ENCODE peak calls at places on chromosomes 7 and 10, in eight cellular contexts. I, S, P, Z, O, G, K and C are unnamed samples.
A peak's percentile ranks its signal among the peaks of the same experiment; 100 is the strongest.

GRCh38 chr7:112080974-112081373 is 125.2 kb downstream of the DOCK4 start:
- DNase-seq in Z (peak; percentile 62), S (peak; percentile 41), K (no peak), P (no peak), O (no peak), I (no peak), G (no peak), C (no peak)

GRCh38 chr10:130014734-130015695 is 50.9 kb upstream of the EBF3 start:
- DNase-seq in I (no peak), S (no peak), K (no peak), O (no peak), P (no peak), G (no peak), Z (no peak), C (no peak)

GRCh38 chr7:1110358-1110757 is 22.4 kb downstream of the GPER1 start:
- DNase-seq in S (no peak), I (no peak), O (peak; percentile 50), P (peak; percentile 38), G (no peak), K (no peak), Z (no peak), C (no peak)

GRCh38 chr7:127536426-127537152 is 48.8 kb downstream of the GCC1 start:
- DNase-seq in S (no peak), K (peak; percentile 70), I (peak; percentile 34), Z (no peak), O (no peak), G (no peak), P (no peak), C (no peak)

GRCh38 chr7:151748733-151749132 is 128.2 kb downstream of the PRKAG2 start:
- DNase-seq in I (no peak), G (no peak), O (peak; percentile 24), Z (no peak), P (peak; percentile 92), K (no peak), S (no peak), C (no peak)

GRCh38 chr10:74189999-74190421 is 39.0 kb downstream of the ADK start:
- DNase-seq in S (peak; percentile 73), Z (no peak), I (peak; percentile 71), K (no peak), G (peak; percentile 50), O (no peak), P (no peak), C (no peak)

GRCh38 chr10:34547283-34547682 is 267.8 kb downstream of the PARD3 start:
- DNase-seq in I (no peak), G (no peak), S (no peak), K (no peak), O (no peak), P (no peak), Z (no peak), C (no peak)

GRCh38 chr10:124649209-124649608 is 95.0 kb downstream of the FAM53B start:
- DNase-seq in K (no peak), G (no peak), O (no peak), Z (no peak), I (no peak), S (no peak), P (no peak), C (no peak)

GRCh38 chr10:1273372-1274097 is 217.3 kb downstream of the WDR37 start:
- DNase-seq in K (peak; percentile 45), O (no peak), P (no peak), S (no peak), G (no peak), I (no peak), Z (no peak), C (no peak)

GRCh38 chr10:110211455-110211843 is 4.0 kb downstream of the MXI1 start:
- DNase-seq in Z (no peak), G (no peak), O (no peak), I (no peak), P (no peak), S (no peak), K (no peak), C (no peak)

GRCh38 chr7:122316467-122317394 is 12.2 kb upstream of the FEZF1 start:
- DNase-seq in I (no peak), S (no peak), K (peak; percentile 82), G (no peak), O (no peak), Z (no peak), P (peak; percentile 69), C (peak; percentile 67)

GRCh38 chr10:75456122-75456521 is 24.7 kb downstream of the LRMDA start:
- DNase-seq in P (no peak), Z (no peak), K (peak; percentile 29), G (no peak), I (no peak), S (no peak), O (no peak), C (no peak)

GRCh38 chr7:3956949-3957348 is 655.9 kb downstream of the SDK1 start:
- DNase-seq in Z (no peak), K (no peak), S (no peak), P (no peak), G (no peak), O (no peak), I (no peak), C (no peak)

GRCh38 chr10:89706011-89706410 is 4.6 kb downstream of the KIF20B start:
- DNase-seq in I (no peak), O (no peak), Z (no peak), G (no peak), P (no peak), K (no peak), S (no peak), C (no peak)

GRCh38 chr10:50497758-50498157 is 126.0 kb downstream of the SGMS1 start:
- DNase-seq in Z (no peak), G (peak; percentile 59), O (no peak), K (no peak), S (no peak), I (no peak), P (no peak), C (no peak)

GRCh38 chr10:30491204-30491603 is 57.2 kb downstream of the MAP3K8 start:
- DNase-seq in Z (no peak), P (no peak), K (no peak), I (no peak), G (no peak), S (no peak), O (no peak), C (no peak)

GRCh38 chr7:123522061-123522460 is 12.3 kb downstream of the IQUB start:
- DNase-seq in P (no peak), I (peak; percentile 75), S (no peak), O (no peak), Z (no peak), K (no peak), G (no peak), C (no peak)

DNA sequence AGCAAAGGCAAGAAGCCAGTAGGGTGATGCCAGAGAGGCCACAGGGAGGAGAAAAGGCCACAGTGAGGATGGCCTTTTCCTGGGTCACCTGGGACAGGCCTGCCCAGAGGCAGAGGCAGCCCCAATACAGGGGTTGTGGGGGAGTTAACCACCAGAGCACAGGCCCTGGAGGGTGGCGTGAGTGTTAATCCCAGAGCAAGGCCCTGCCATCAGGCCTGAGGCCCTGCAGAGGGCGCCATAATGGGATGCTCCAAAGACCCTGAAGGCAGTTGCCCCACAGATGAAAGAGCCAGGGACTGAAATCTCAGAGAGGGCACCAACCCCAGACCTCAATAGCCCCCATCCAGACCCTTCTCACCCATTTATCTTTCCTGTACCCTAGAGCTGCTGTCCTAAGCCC is 23.9 kb downstream of the SLC13A4 start:
- DNase-seq in S (no peak), G (no peak), Z (no peak), P (no peak), I (no peak), K (peak; percentile 86), O (no peak), C (no peak)
- TF ChIP-seq CTCF in S (no peak), G (peak; percentile 25), Z (no peak), P (no peak), I (no peak), K (peak; percentile 86), O (no peak), C (peak; percentile 44)

GRCh38 chr10:84548869-84549268 is 220.5 kb downstream of the CCSER2 start:
- DNase-seq in K (peak; percentile 89), O (no peak), S (no peak), G (no peak), Z (no peak), I (no peak), P (no peak), C (no peak)
- TF ChIP-seq CTCF in K (peak; percentile 84), O (peak; percentile 5), S (peak; percentile 51), G (peak; percentile 14), Z (no peak), I (no peak), P (peak; percentile 31), C (peak; percentile 38)

GRCh38 chr7:66426996-66427395 is 201.7 kb upstream of the KCTD7 start:
- DNase-seq in K (no peak), O (no peak), P (no peak), Z (no peak), G (no peak), I (no peak), S (no peak), C (no peak)

GRCh38 chr7:66426332-66426731 is 202.3 kb upstream of the KCTD7 start:
- DNase-seq in S (no peak), P (no peak), G (no peak), I (no peak), K (no peak), Z (no peak), O (no peak), C (no peak)

GRCh38 chr7:66427956-66428355 is 200.7 kb upstream of the KCTD7 start:
- DNase-seq in Z (no peak), K (no peak), P (no peak), S (no peak), O (no peak), G (no peak), I (no peak), C (no peak)

GRCh38 chr7:66429498-66430163 is 199.1 kb upstream of the KCTD7 start:
- DNase-seq in S (no peak), I (no peak), O (no peak), K (no peak), G (no peak), P (no peak), Z (no peak), C (no peak)

GRCh38 chr7:66430164-66430545 is 198.5 kb upstream of the KCTD7 start:
- DNase-seq in S (no peak), K (no peak), P (no peak), G (no peak), O (no peak), I (no peak), Z (no peak), C (no peak)
- TF ChIP-seq CTCF in S (no peak), K (no peak), P (no peak), G (no peak), O (no peak), I (no peak), Z (no peak), C (no peak)

GRCh38 chr7:117673367-117673766 is 193.5 kb downstream of the CFTR start:
- DNase-seq in O (no peak), K (peak; percentile 87), I (peak; percentile 91), P (no peak), S (no peak), Z (peak; percentile 63), G (no peak), C (peak; percentile 68)

GRCh38 chr7:117674617-117675016 is 194.8 kb downstream of the CFTR start:
- DNase-seq in K (peak; percentile 72), Z (no peak), G (no peak), P (no peak), O (no peak), I (no peak), S (no peak), C (no peak)

GRCh38 chr7:117675519-117676137 is 195.8 kb downstream of the CFTR start:
- DNase-seq in Z (no peak), O (no peak), P (no peak), S (no peak), K (no peak), I (no peak), G (no peak), C (no peak)

GRCh38 chr7:117672433-117672832 is 192.6 kb downstream of the CFTR start:
- DNase-seq in G (no peak), S (no peak), K (no peak), I (no peak), O (no peak), P (no peak), Z (no peak), C (no peak)

GRCh38 chr7:117673839-117674238 is 194.0 kb downstream of the CFTR start:
- DNase-seq in P (no peak), S (no peak), K (no peak), G (peak; percentile 16), O (no peak), Z (no peak), I (no peak), C (no peak)
- TF ChIP-seq CTCF in P (peak; percentile 52), S (peak; percentile 27), K (peak; percentile 55), G (no peak), O (no peak), Z (no peak), I (peak; percentile 57), C (peak; percentile 65)